ENCODE peak calls at places on chromosomes 3 and 15, in eight cellular contexts. One of them, this sample, is unnamed.

GRCh38 chr3:15319575-15319974 is 12.8 kb downstream of the SH3BP5 start:
- DNase-seq in GM12864: no peak
- DNase-seq in AG09319: no peak
- DNase-seq in AG10803: peak
- DNase-seq in neural progenitor cell: no peak
- DNase-seq in GM13976: no peak
- DNase-seq in PC-3: no peak
- DNase-seq in colonic mucosa: no peak
- DNase-seq in this sample: no peak

GRCh38 chr3:51353131-51353530 is 32.0 kb upstream of the MANF start:
- DNase-seq in AG10803: no peak
- DNase-seq in colonic mucosa: no peak
- DNase-seq in neural progenitor cell: no peak
- DNase-seq in GM13976: no peak
- DNase-seq in PC-3: no peak
- DNase-seq in GM12864: no peak
- DNase-seq in AG09319: no peak
- DNase-seq in this sample: no peak

GRCh38 chr3:155031191-155031590 is 48.9 kb upstream of the MME start:
- DNase-seq in GM13976: no peak
- DNase-seq in neural progenitor cell: no peak
- DNase-seq in colonic mucosa: no peak
- DNase-seq in GM12864: no peak
- DNase-seq in PC-3: no peak
- DNase-seq in AG09319: no peak
- DNase-seq in AG10803: peak
- DNase-seq in this sample: no peak

GRCh38 chr15:25181290-25182097 is 226.7 kb downstream of the SNRPN start:
- DNase-seq in GM12864: no peak
- DNase-seq in PC-3: no peak
- DNase-seq in AG10803: no peak
- DNase-seq in neural progenitor cell: no peak
- DNase-seq in AG09319: no peak
- DNase-seq in GM13976: no peak
- DNase-seq in colonic mucosa: peak
- DNase-seq in this sample: no peak

GRCh38 chr3:172648736-172649135 is 62.1 kb downstream of the NCEH1 start:
- DNase-seq in GM12864: no peak
- DNase-seq in AG09319: no peak
- DNase-seq in PC-3: no peak
- DNase-seq in neural progenitor cell: no peak
- DNase-seq in GM13976: no peak
- DNase-seq in colonic mucosa: no peak
- DNase-seq in AG10803: peak
- DNase-seq in this sample: no peak

GRCh38 chr15:45023659-45024320 is 795 bp downstream of the SORD start:
- DNase-seq in colonic mucosa: no peak
- DNase-seq in GM12864: no peak
- DNase-seq in PC-3: peak
- DNase-seq in AG09319: no peak
- DNase-seq in AG10803: peak
- DNase-seq in neural progenitor cell: peak
- DNase-seq in GM13976: no peak
- DNase-seq in this sample: no peak

GRCh38 chr3:107999215-107999775 is 91.5 kb downstream of the CD47 start:
- DNase-seq in GM13976: no peak
- DNase-seq in AG09319: no peak
- DNase-seq in AG10803: peak
- DNase-seq in PC-3: peak
- DNase-seq in colonic mucosa: no peak
- DNase-seq in neural progenitor cell: peak
- DNase-seq in GM12864: no peak
- DNase-seq in this sample: no peak

GRCh38 chr3:141875893-141876380 is 506 bp upstream of the ATP1B3 start:
- DNase-seq in colonic mucosa: peak
- DNase-seq in neural progenitor cell: peak
- DNase-seq in PC-3: no peak
- DNase-seq in GM13976: no peak
- DNase-seq in GM12864: no peak
- DNase-seq in AG09319: no peak
- DNase-seq in AG10803: peak
- DNase-seq in this sample: no peak

GRCh38 chr3:168085491-168086119 is 10.1 kb downstream of the GOLIM4 start:
- DNase-seq in GM12864: no peak
- DNase-seq in neural progenitor cell: no peak
- DNase-seq in colonic mucosa: no peak
- DNase-seq in AG09319: no peak
- DNase-seq in GM13976: no peak
- DNase-seq in PC-3: no peak
- DNase-seq in AG10803: no peak
- DNase-seq in this sample: no peak

GRCh38 chr15:63042879-63043340 is 363 bp downstream of the TPM1 start:
- DNase-seq in colonic mucosa: peak
- DNase-seq in GM13976: peak
- DNase-seq in GM12864: no peak
- DNase-seq in AG09319: no peak
- DNase-seq in PC-3: no peak
- DNase-seq in AG10803: no peak
- DNase-seq in neural progenitor cell: peak
- DNase-seq in this sample: no peak

GRCh38 chr3:129003578-129004112 is 2.5 kb downstream of the EFCC1 start:
- DNase-seq in PC-3: peak
- DNase-seq in AG10803: no peak
- DNase-seq in GM12864: no peak
- DNase-seq in neural progenitor cell: peak
- DNase-seq in colonic mucosa: peak
- DNase-seq in GM13976: no peak
- DNase-seq in AG09319: no peak
- DNase-seq in this sample: no peak

GRCh38 chr3:59818-60217 is 136.7 kb upstream of the CHL1 start:
- DNase-seq in GM13976: no peak
- DNase-seq in neural progenitor cell: no peak
- DNase-seq in AG10803: no peak
- DNase-seq in GM12864: no peak
- DNase-seq in AG09319: no peak
- DNase-seq in colonic mucosa: no peak
- DNase-seq in PC-3: no peak
- DNase-seq in this sample: no peak

GRCh38 chr15:96764946-96765345 is 434.4 kb downstream of the NR2F2 start:
- DNase-seq in GM12864: no peak
- DNase-seq in AG10803: no peak
- DNase-seq in colonic mucosa: no peak
- DNase-seq in neural progenitor cell: no peak
- DNase-seq in GM13976: no peak
- DNase-seq in PC-3: no peak
- DNase-seq in AG09319: no peak
- DNase-seq in this sample: no peak

GRCh38 chr15:38503497-38503896 is 49.6 kb downstream of the FAM98B start:
- DNase-seq in GM12864: no peak
- DNase-seq in PC-3: no peak
- DNase-seq in AG09319: no peak
- DNase-seq in neural progenitor cell: no peak
- DNase-seq in GM13976: no peak
- DNase-seq in AG10803: no peak
- DNase-seq in colonic mucosa: no peak
- DNase-seq in this sample: no peak

GRCh38 chr3:48409291-48410201 is 20.3 kb downstream of the PLXNB1 start:
- DNase-seq in colonic mucosa: peak
- DNase-seq in GM12864: no peak
- DNase-seq in neural progenitor cell: no peak
- DNase-seq in GM13976: peak
- DNase-seq in PC-3: no peak
- DNase-seq in AG10803: no peak
- DNase-seq in AG09319: no peak
- DNase-seq in this sample: peak

GRCh38 chr3:61236556-61236955 is 14.7 kb downstream of the FHIT start:
- DNase-seq in GM13976: peak
- DNase-seq in AG09319: no peak
- DNase-seq in colonic mucosa: no peak
- DNase-seq in AG10803: no peak
- DNase-seq in PC-3: no peak
- DNase-seq in neural progenitor cell: no peak
- DNase-seq in GM12864: peak
- DNase-seq in this sample: peak

GRCh38 chr3:36408146-36408545 is 27.8 kb downstream of the STAC start:
- DNase-seq in neural progenitor cell: peak
- DNase-seq in AG10803: no peak
- DNase-seq in colonic mucosa: no peak
- DNase-seq in GM12864: no peak
- DNase-seq in PC-3: no peak
- DNase-seq in GM13976: no peak
- DNase-seq in AG09319: no peak
- DNase-seq in this sample: no peak

GRCh38 chr3:189464800-189465199 is 166.4 kb upstream of the TP63 start:
- DNase-seq in PC-3: no peak
- DNase-seq in GM13976: no peak
- DNase-seq in AG09319: no peak
- DNase-seq in neural progenitor cell: no peak
- DNase-seq in GM12864: no peak
- DNase-seq in colonic mucosa: no peak
- DNase-seq in AG10803: no peak
- DNase-seq in this sample: no peak

DNA sequence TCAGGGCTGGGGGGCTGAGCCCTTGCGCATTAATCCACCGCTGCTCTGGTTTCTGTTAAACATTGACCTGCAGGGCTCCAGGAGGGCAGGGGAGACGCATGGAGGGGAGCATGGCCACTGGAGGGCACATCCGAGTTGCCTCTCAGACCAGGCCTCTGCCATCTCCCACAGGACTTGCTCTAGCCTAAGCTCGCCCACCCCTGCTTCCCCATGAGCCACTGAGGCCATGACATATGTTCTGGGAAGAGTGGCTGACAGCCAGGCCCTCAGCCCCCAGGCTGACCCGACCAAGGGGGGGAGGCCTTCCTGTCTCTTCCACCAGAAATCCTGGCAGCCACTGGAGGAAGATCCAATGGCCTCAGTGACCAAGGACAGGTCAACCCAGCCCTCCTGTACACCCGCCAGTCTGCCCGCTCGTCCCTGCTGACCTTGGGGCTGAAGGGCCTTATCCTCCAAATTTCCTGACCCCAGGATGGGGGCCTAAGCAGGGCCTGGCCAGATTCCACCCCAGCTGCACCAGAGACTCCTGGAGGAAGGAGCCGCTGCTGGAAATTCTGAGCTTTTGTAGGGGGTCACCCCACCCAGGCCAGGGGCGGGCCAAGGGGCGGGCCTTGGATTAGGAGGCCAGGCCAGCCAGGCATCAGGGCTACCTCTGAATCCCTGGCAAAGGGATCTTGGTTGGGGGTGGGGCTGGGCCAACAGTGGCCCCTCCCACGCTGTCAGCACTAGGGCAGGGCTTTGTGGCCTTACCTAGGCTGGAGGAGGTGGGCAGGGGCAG is at the start of gene HYAL1:
- DNase-seq in neural progenitor cell: peak
- DNase-seq in AG10803: no peak
- DNase-seq in colonic mucosa: peak
- DNase-seq in GM13976: no peak
- DNase-seq in AG09319: no peak
- DNase-seq in GM12864: no peak
- DNase-seq in PC-3: no peak
- DNase-seq in this sample: no peak
- TF ChIP-seq CTCF in neural progenitor cell: peak
- TF ChIP-seq CTCF in AG10803: no peak
- TF ChIP-seq CTCF in colonic mucosa: no peak
- TF ChIP-seq CTCF in GM13976: no peak
- TF ChIP-seq CTCF in AG09319: no peak
- TF ChIP-seq CTCF in GM12864: no peak
- TF ChIP-seq CTCF in PC-3: peak
- TF ChIP-seq CTCF in this sample: no peak

DNA sequence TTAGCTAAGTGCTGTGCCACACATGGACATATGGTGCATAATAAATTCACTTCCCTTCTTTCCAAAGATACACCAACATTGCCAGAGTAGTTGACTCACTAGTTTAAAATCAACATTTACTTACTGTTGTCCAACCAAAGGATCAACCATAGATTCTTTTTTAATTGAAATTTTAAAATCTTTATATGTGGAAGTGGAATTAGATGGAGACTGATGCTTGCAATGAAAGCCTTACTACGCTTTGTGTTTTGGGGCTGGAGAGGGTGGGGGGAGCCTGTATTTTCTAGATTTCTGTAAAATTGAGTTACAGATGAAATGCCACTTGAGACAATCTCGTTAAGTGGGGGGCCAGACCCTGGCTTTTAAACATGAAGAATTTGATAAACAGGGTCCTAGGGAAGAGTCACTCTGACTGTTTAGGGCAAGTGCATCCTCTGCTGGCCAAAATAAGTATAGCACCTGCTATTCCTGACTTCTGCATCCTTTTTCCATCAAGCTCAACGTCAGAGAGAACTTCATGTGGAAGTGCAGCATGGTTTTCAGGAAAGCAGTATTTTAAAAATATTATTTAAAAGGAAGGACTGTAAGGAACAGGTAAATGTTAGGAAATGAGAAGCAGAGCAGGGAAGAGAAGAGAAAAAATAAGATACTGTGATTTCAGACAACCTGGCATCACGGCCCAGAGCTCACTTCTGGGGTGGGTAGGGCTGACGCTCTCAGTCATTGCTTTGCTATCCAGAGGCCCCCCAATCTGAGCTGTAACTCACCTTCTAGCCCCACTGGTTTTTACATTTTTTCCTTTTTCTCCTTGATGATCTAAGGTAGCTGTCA is 76.7 kb downstream of the BOC start:
- DNase-seq in GM13976: peak
- DNase-seq in AG09319: peak
- DNase-seq in GM12864: peak
- DNase-seq in AG10803: peak
- DNase-seq in neural progenitor cell: peak
- DNase-seq in PC-3: peak
- DNase-seq in colonic mucosa: peak
- DNase-seq in this sample: peak
- TF ChIP-seq CTCF in GM13976: peak
- TF ChIP-seq CTCF in AG09319: no peak
- TF ChIP-seq CTCF in GM12864: peak
- TF ChIP-seq CTCF in AG10803: peak
- TF ChIP-seq CTCF in neural progenitor cell: peak
- TF ChIP-seq CTCF in PC-3: peak
- TF ChIP-seq CTCF in colonic mucosa: peak
- TF ChIP-seq CTCF in this sample: peak

DNA sequence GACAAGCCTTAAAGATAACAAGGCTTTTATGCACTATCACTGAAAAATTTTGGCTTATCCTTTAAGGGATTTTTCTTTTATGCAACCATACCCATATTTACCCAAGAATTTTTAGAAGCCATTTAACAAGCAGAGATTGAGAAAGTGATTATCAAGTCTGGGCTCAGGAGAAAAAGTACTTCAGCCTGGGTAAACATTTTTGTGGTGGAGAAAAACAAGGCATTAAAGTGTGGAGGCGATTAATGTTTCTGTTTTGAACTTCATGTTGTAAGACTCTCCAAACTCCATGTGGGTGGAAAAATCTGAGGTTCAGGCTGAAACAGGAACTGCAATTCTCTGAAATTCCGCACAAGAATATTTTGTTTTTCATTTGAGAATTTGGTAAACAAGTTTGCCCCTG is 260.4 kb upstream of the KCNMB2 start:
- DNase-seq in AG10803: peak
- DNase-seq in GM13976: no peak
- DNase-seq in neural progenitor cell: no peak
- DNase-seq in colonic mucosa: no peak
- DNase-seq in GM12864: no peak
- DNase-seq in PC-3: peak
- DNase-seq in AG09319: no peak
- DNase-seq in this sample: no peak
- TF ChIP-seq CTCF in AG10803: peak
- TF ChIP-seq CTCF in GM13976: no peak
- TF ChIP-seq CTCF in neural progenitor cell: no peak
- TF ChIP-seq CTCF in colonic mucosa: no peak
- TF ChIP-seq CTCF in GM12864: no peak
- TF ChIP-seq CTCF in PC-3: no peak
- TF ChIP-seq CTCF in AG09319: no peak
- TF ChIP-seq CTCF in this sample: no peak

GRCh38 chr3:131047582-131047981 is 20.9 kb downstream of the NEK11 start:
- DNase-seq in neural progenitor cell: no peak
- DNase-seq in colonic mucosa: no peak
- DNase-seq in PC-3: no peak
- DNase-seq in AG10803: no peak
- DNase-seq in GM12864: no peak
- DNase-seq in AG09319: no peak
- DNase-seq in GM13976: no peak
- DNase-seq in this sample: no peak
- TF ChIP-seq CTCF in neural progenitor cell: peak
- TF ChIP-seq CTCF in colonic mucosa: no peak
- TF ChIP-seq CTCF in PC-3: peak
- TF ChIP-seq CTCF in AG10803: no peak
- TF ChIP-seq CTCF in GM12864: peak
- TF ChIP-seq CTCF in AG09319: no peak
- TF ChIP-seq CTCF in GM13976: no peak
- TF ChIP-seq CTCF in this sample: no peak